ENCODE peak calls at places on chromosomes 2 and 18, in five cellular contexts. M is Calu3, R is EH, U is NCI-H1436, K is lung microvascular endothelial cell. L is an unnamed sample.

GRCh38 chr2:136023416-136023815 is 38.0 kb upstream of the DARS1 start:
- DNase-seq in M (peak; percentile 63), R (no peak), U (no peak), K (no peak), L (no peak)

GRCh38 chr18:47075098-47075883 is 39.9 kb upstream of the ELOA2 start:
- DNase-seq in M (peak; percentile 31), R (peak; percentile 36), U (no peak), K (no peak), L (no peak)

GRCh38 chr18:27942706-27943105 is 234.2 kb downstream of the CDH2 start:
- DNase-seq in M (no peak), R (peak; percentile 62), U (no peak), K (peak; percentile 1), L (no peak)

GRCh38 chr2:121689356-121689755 is 40.1 kb upstream of the CLASP1 start:
- DNase-seq in M (peak; percentile 76), R (peak; percentile 62), U (no peak), K (peak; percentile 88), L (no peak)

GRCh38 chr2:37337636-37338280 is 6.7 kb upstream of the QPCT start:
- DNase-seq in M (no peak), R (no peak), U (no peak), K (no peak), L (no peak)

GRCh38 chr2:959453-959852 is 8.8 kb downstream of the SNTG2 start:
- DNase-seq in M (no peak), R (no peak), U (no peak), K (no peak), L (no peak)

GRCh38 chr2:179460530-179460929 is 195.9 kb upstream of the SESTD1 start:
- DNase-seq in M (peak; percentile 75), R (peak; percentile 98), U (no peak), K (peak; percentile 86), L (no peak)

GRCh38 chr2:10905006-10905871 is 6.5 kb upstream of the KCNF1 start:
- DNase-seq in M (no peak), R (no peak), U (no peak), K (no peak), L (no peak)

GRCh38 chr2:104179644-104180043 is 674.3 kb upstream of the POU3F3 start:
- DNase-seq in M (no peak), R (no peak), U (no peak), K (no peak), L (no peak)

GRCh38 chr2:157809212-157809611 is 66.9 kb downstream of the ACVR1 start:
- DNase-seq in M (no peak), R (peak; percentile 78), U (no peak), K (peak; percentile 81), L (no peak)